ENCODE peak calls at places on chromosomes 7 and 10, in six cellular contexts. One of them, this sample, is unnamed.

GRCh38 chr7:73909051-73909941 is 48.3 kb downstream of the TMEM270 start:
- DNase-seq in endothelial cell of umbilical vein: no peak
- DNase-seq in RWPE1: no peak
- DNase-seq in psoas muscle: peak
- DNase-seq in uterus: no peak
- DNase-seq in right lobe of liver: no peak
- DNase-seq in this sample: peak

GRCh38 chr10:12726971-12727831 is 274.3 kb downstream of the CCDC3 start:
- DNase-seq in endothelial cell of umbilical vein: no peak
- DNase-seq in RWPE1: no peak
- DNase-seq in psoas muscle: no peak
- DNase-seq in uterus: no peak
- DNase-seq in right lobe of liver: no peak
- DNase-seq in this sample: no peak

GRCh38 chr10:126349096-126349495 is 39.2 kb downstream of the ADAM12 start:
- DNase-seq in endothelial cell of umbilical vein: no peak
- DNase-seq in RWPE1: no peak
- DNase-seq in psoas muscle: no peak
- DNase-seq in uterus: no peak
- DNase-seq in right lobe of liver: no peak
- DNase-seq in this sample: no peak

GRCh38 chr7:12423355-12423994 is 19.8 kb upstream of the VWDE start:
- DNase-seq in endothelial cell of umbilical vein: peak
- DNase-seq in RWPE1: peak
- DNase-seq in psoas muscle: no peak
- DNase-seq in uterus: no peak
- DNase-seq in right lobe of liver: no peak
- DNase-seq in this sample: no peak

GRCh38 chr7:55066479-55066878 is 47.7 kb downstream of the EGFR start:
- DNase-seq in endothelial cell of umbilical vein: no peak
- DNase-seq in RWPE1: no peak
- DNase-seq in psoas muscle: no peak
- DNase-seq in uterus: no peak
- DNase-seq in right lobe of liver: no peak
- DNase-seq in this sample: no peak

GRCh38 chr7:2065516-2065915 is 167.2 kb downstream of the MAD1L1 start:
- DNase-seq in endothelial cell of umbilical vein: no peak
- DNase-seq in RWPE1: no peak
- DNase-seq in psoas muscle: no peak
- DNase-seq in uterus: no peak
- DNase-seq in right lobe of liver: no peak
- DNase-seq in this sample: no peak

GRCh38 chr10:100446130-100446761 is 16.6 kb upstream of the WNT8B start:
- DNase-seq in endothelial cell of umbilical vein: no peak
- DNase-seq in RWPE1: no peak
- DNase-seq in psoas muscle: no peak
- DNase-seq in uterus: no peak
- DNase-seq in right lobe of liver: no peak
- DNase-seq in this sample: no peak

GRCh38 chr7:117902314-117902889 is 29.2 kb upstream of the CTTNBP2 start:
- DNase-seq in endothelial cell of umbilical vein: no peak
- DNase-seq in RWPE1: no peak
- DNase-seq in psoas muscle: no peak
- DNase-seq in uterus: no peak
- DNase-seq in right lobe of liver: no peak
- DNase-seq in this sample: no peak

GRCh38 chr7:121126801-121127534 is 138.5 kb downstream of the CPED1 start:
- DNase-seq in endothelial cell of umbilical vein: peak
- DNase-seq in RWPE1: no peak
- DNase-seq in psoas muscle: no peak
- DNase-seq in uterus: no peak
- DNase-seq in right lobe of liver: no peak
- DNase-seq in this sample: no peak

GRCh38 chr7:125654076-125654475 is 724.5 kb upstream of the POT1 start:
- DNase-seq in endothelial cell of umbilical vein: no peak
- DNase-seq in RWPE1: no peak
- DNase-seq in psoas muscle: no peak
- DNase-seq in uterus: no peak
- DNase-seq in right lobe of liver: no peak
- DNase-seq in this sample: no peak

GRCh38 chr7:140049339-140050024 is 13.3 kb downstream of the PARP12 start:
- DNase-seq in endothelial cell of umbilical vein: peak
- DNase-seq in RWPE1: no peak
- DNase-seq in psoas muscle: no peak
- DNase-seq in uterus: no peak
- DNase-seq in right lobe of liver: peak
- DNase-seq in this sample: no peak

GRCh38 chr10:132414402-132415016 is 17.5 kb downstream of the PWWP2B start:
- DNase-seq in endothelial cell of umbilical vein: no peak
- DNase-seq in RWPE1: no peak
- DNase-seq in psoas muscle: no peak
- DNase-seq in uterus: no peak
- DNase-seq in right lobe of liver: no peak
- DNase-seq in this sample: no peak

GRCh38 chr10:5071411-5072198 is 22.6 kb upstream of the AKR1C3 start:
- DNase-seq in endothelial cell of umbilical vein: peak
- DNase-seq in RWPE1: peak
- DNase-seq in psoas muscle: no peak
- DNase-seq in uterus: peak
- DNase-seq in right lobe of liver: peak
- DNase-seq in this sample: no peak

GRCh38 chr7:135167360-135167759 is 3.1 kb downstream of the CYREN start:
- DNase-seq in endothelial cell of umbilical vein: no peak
- DNase-seq in RWPE1: no peak
- DNase-seq in psoas muscle: no peak
- DNase-seq in uterus: no peak
- DNase-seq in right lobe of liver: no peak
- DNase-seq in this sample: no peak

GRCh38 chr10:61465807-61466425 is 12.7 kb upstream of the TMEM26 start:
- DNase-seq in endothelial cell of umbilical vein: no peak
- DNase-seq in RWPE1: no peak
- DNase-seq in psoas muscle: no peak
- DNase-seq in uterus: no peak
- DNase-seq in right lobe of liver: no peak
- DNase-seq in this sample: no peak

GRCh38 chr7:127189885-127190284 is 62.9 kb downstream of the GRM8 start:
- DNase-seq in endothelial cell of umbilical vein: no peak
- DNase-seq in RWPE1: no peak
- DNase-seq in psoas muscle: no peak
- DNase-seq in uterus: no peak
- DNase-seq in right lobe of liver: no peak
- DNase-seq in this sample: no peak

GRCh38 chr7:105638942-105639495 is 57.7 kb upstream of the EFCAB10 start:
- DNase-seq in endothelial cell of umbilical vein: no peak
- DNase-seq in RWPE1: no peak
- DNase-seq in psoas muscle: no peak
- DNase-seq in uterus: no peak
- DNase-seq in right lobe of liver: no peak
- DNase-seq in this sample: no peak

GRCh38 chr7:92987095-92987494 is 130.7 kb downstream of the SAMD9 start:
- DNase-seq in endothelial cell of umbilical vein: no peak
- DNase-seq in RWPE1: no peak
- DNase-seq in psoas muscle: no peak
- DNase-seq in uterus: no peak
- DNase-seq in right lobe of liver: no peak
- DNase-seq in this sample: no peak

GRCh38 chr10:98045785-98046389 is 15.5 kb upstream of the CRTAC1 start:
- DNase-seq in endothelial cell of umbilical vein: peak
- DNase-seq in RWPE1: peak
- DNase-seq in psoas muscle: peak
- DNase-seq in uterus: peak
- DNase-seq in right lobe of liver: peak
- DNase-seq in this sample: peak

GRCh38 chr10:25206693-25207414 is 32.1 kb downstream of the GPR158 start:
- DNase-seq in endothelial cell of umbilical vein: no peak
- DNase-seq in RWPE1: no peak
- DNase-seq in psoas muscle: no peak
- DNase-seq in uterus: no peak
- DNase-seq in right lobe of liver: no peak
- DNase-seq in this sample: no peak

GRCh38 chr10:101388671-101389276 is 34.8 kb downstream of the BTRC start:
- DNase-seq in endothelial cell of umbilical vein: no peak
- DNase-seq in RWPE1: no peak
- DNase-seq in psoas muscle: no peak
- DNase-seq in uterus: no peak
- DNase-seq in right lobe of liver: no peak
- DNase-seq in this sample: no peak

GRCh38 chr7:44057849-44058758 is 7.3 kb downstream of the PGAM2 start:
- DNase-seq in endothelial cell of umbilical vein: no peak
- DNase-seq in RWPE1: peak
- DNase-seq in psoas muscle: peak
- DNase-seq in uterus: peak
- DNase-seq in right lobe of liver: no peak
- DNase-seq in this sample: peak

GRCh38 chr10:78071140-78071856 is 37.6 kb downstream of the RPS24 start:
- DNase-seq in endothelial cell of umbilical vein: no peak
- DNase-seq in RWPE1: no peak
- DNase-seq in psoas muscle: no peak
- DNase-seq in uterus: no peak
- DNase-seq in right lobe of liver: no peak
- DNase-seq in this sample: no peak

GRCh38 chr7:666454-667292 is 59.8 kb upstream of the DNAAF5 start:
- DNase-seq in endothelial cell of umbilical vein: no peak
- DNase-seq in RWPE1: no peak
- DNase-seq in psoas muscle: no peak
- DNase-seq in uterus: no peak
- DNase-seq in right lobe of liver: no peak
- DNase-seq in this sample: no peak

GRCh38 chr7:668139-668871 is 58.2 kb upstream of the DNAAF5 start:
- DNase-seq in endothelial cell of umbilical vein: peak
- DNase-seq in RWPE1: no peak
- DNase-seq in psoas muscle: no peak
- DNase-seq in uterus: peak
- DNase-seq in right lobe of liver: no peak
- DNase-seq in this sample: no peak

GRCh38 chr7:665251-665650 is 61.2 kb upstream of the DNAAF5 start:
- DNase-seq in endothelial cell of umbilical vein: no peak
- DNase-seq in RWPE1: no peak
- DNase-seq in psoas muscle: no peak
- DNase-seq in uterus: peak
- DNase-seq in right lobe of liver: no peak
- DNase-seq in this sample: no peak

GRCh38 chr7:664402-664775 is 62.1 kb upstream of the DNAAF5 start:
- DNase-seq in endothelial cell of umbilical vein: no peak
- DNase-seq in RWPE1: no peak
- DNase-seq in psoas muscle: no peak
- DNase-seq in uterus: no peak
- DNase-seq in right lobe of liver: no peak
- DNase-seq in this sample: no peak

DNA sequence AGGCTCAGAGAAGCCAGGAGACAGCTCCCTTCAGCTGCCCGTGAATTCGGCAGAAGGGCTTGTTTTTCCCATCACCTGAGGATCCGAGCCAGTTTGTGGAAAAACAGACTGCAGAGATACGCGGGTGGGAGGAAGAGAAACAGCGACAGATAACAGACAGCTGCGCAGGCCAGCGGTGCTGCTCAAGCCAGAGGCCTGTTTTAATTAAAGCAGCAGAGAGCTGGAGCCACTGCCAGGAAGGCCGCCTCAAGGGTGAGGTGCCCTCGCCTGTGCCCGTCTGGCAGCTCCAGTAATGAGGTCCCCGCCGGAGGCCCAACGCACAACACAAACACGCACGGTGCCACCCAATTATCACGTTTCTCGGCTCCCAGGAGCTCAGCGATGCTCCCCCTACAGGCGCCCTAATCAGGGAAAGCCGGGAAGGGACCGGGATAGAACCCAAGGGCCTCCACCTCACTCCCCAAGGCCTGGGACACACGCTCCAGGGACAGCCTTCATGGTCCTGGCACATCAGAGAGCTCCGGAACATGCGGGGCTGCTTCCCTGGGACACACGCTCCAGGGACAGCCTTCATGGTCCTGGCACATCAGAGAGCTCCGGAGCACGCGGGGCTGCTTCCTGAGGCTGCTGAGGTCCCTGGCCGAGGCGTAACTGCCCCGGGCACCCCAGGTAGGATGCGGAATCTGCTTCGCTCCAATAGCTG is 60.6 kb upstream of the DNAAF5 start:
- DNase-seq in endothelial cell of umbilical vein: no peak
- DNase-seq in RWPE1: no peak
- DNase-seq in psoas muscle: no peak
- DNase-seq in uterus: peak
- DNase-seq in right lobe of liver: no peak
- DNase-seq in this sample: peak
- TF ChIP-seq CTCF in endothelial cell of umbilical vein: no peak
- TF ChIP-seq CTCF in RWPE1: no peak
- TF ChIP-seq CTCF in psoas muscle: no peak
- TF ChIP-seq CTCF in uterus: peak
- TF ChIP-seq CTCF in right lobe of liver: peak
- TF ChIP-seq CTCF in this sample: peak

DNA sequence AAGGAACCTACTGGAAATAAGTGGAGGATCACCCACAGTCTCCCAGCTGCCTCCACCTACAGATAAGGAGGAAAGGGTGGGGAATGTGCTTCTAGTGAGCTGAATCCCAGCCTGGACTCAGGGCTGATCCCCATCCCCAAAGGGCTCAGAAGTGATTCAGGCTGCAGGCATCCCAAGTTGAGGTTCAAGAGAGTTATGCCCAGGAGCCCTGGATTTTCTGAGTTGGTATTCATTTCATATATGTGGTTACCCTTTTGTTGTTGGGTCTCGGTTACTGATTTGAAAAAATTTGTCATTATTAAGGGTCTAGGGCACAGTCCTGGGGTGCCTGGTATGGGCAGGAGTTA is 30.0 kb upstream of the SRGN start:
- DNase-seq in endothelial cell of umbilical vein: no peak
- DNase-seq in RWPE1: no peak
- DNase-seq in psoas muscle: no peak
- DNase-seq in uterus: no peak
- DNase-seq in right lobe of liver: no peak
- DNase-seq in this sample: no peak
- H3K27ac ChIP-seq in endothelial cell of umbilical vein: peak
- H3K27ac ChIP-seq in RWPE1: no peak
- H3K27ac ChIP-seq in psoas muscle: peak
- H3K27ac ChIP-seq in uterus: peak
- H3K27ac ChIP-seq in right lobe of liver: peak
- H3K27ac ChIP-seq in this sample: peak

DNA sequence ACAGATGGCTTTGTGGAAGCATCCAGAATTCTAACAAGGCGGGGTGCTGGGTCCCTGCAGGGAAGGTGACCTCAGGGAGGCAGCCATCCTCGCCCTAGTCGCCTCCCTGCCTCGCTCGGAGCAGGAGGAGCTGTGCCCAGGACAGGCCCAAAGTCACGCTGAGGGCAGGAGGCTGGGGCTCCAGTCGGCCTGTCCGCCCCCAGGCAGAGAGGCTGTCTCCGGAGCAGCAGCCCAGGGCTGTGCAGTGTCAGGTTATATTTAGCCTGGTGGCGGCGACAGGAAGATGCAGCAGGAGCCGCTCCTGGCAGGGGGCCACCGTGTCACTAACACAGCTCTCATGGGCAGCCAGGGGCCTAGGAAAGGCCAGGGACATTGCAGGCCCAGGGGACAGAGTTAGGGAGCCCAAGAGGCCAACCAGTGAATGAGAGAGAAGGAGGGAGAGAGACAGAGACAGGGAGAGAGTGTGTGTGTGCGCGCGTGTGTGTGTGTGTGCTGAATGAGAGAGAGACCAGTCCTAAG is 13.5 kb downstream of the KCNH2 start:
- DNase-seq in endothelial cell of umbilical vein: no peak
- DNase-seq in RWPE1: no peak
- DNase-seq in psoas muscle: no peak
- DNase-seq in uterus: no peak
- DNase-seq in right lobe of liver: peak
- DNase-seq in this sample: no peak
- TF ChIP-seq CTCF in endothelial cell of umbilical vein: no peak
- TF ChIP-seq CTCF in RWPE1: no peak
- TF ChIP-seq CTCF in psoas muscle: no peak
- TF ChIP-seq CTCF in uterus: no peak
- TF ChIP-seq CTCF in right lobe of liver: no peak
- TF ChIP-seq CTCF in this sample: no peak

GRCh38 chr10:102452672-102453340 is 1.5 kb upstream of the C10orf95 start:
- DNase-seq in endothelial cell of umbilical vein: no peak
- DNase-seq in RWPE1: peak
- DNase-seq in psoas muscle: peak
- DNase-seq in uterus: no peak
- DNase-seq in right lobe of liver: peak
- DNase-seq in this sample: no peak
- H3K27ac ChIP-seq in endothelial cell of umbilical vein: no peak
- H3K27ac ChIP-seq in RWPE1: peak
- H3K27ac ChIP-seq in psoas muscle: peak
- H3K27ac ChIP-seq in uterus: no peak
- H3K27ac ChIP-seq in right lobe of liver: peak
- H3K27ac ChIP-seq in this sample: peak

This sample was measured in dorsolateral prefrontal cortex.